ENCODE peak calls at places on chromosomes 16 and 17, in eight cellular contexts. C, L, E, N, F, J, P and A are unnamed samples.

GRCh38 chr17:5194346-5194745 is 2.7 kb upstream of the ZNF594 start:
- DNase-seq in L (no peak), P (no peak), C (no peak), J (no peak), F (no peak), N (no peak), E (no peak), A (no peak)

GRCh38 chr16:46629331-46629843 is 8.2 kb upstream of the SHCBP1 start:
- DNase-seq in J (no peak), P (peak; percentile 76), N (no peak), L (peak; percentile 80), F (no peak), C (no peak), E (no peak), A (no peak)

GRCh38 chr16:29705030-29705429 is 26.1 kb downstream of the QPRT start:
- DNase-seq in J (no peak), L (no peak), P (no peak), N (no peak), F (no peak), E (no peak), C (no peak), A (no peak)

GRCh38 chr17:35510031-35510430 is 27.4 kb downstream of the SLFN12L start:
- DNase-seq in E (no peak), L (no peak), N (no peak), F (no peak), C (no peak), J (no peak), P (no peak), A (no peak)

GRCh38 chr17:1796800-1797199 is 32.9 kb downstream of the SMYD4 start:
- DNase-seq in N (no peak), P (peak; percentile 29), F (no peak), J (no peak), C (peak; percentile 13), E (no peak), L (no peak), A (peak; percentile 63)

GRCh38 chr16:55155815-55156214 is 168.2 kb upstream of the IRX6 start:
- DNase-seq in N (no peak), C (no peak), E (no peak), L (no peak), F (no peak), P (no peak), J (no peak), A (no peak)

GRCh38 chr17:75163074-75163473 is 8.8 kb upstream of the JPT1 start:
- DNase-seq in J (no peak), P (no peak), F (no peak), N (no peak), E (no peak), L (no peak), C (no peak), A (no peak)

GRCh38 chr17:5592382-5592781 is 8.1 kb upstream of the NLRP1 start:
- DNase-seq in J (no peak), N (no peak), L (peak; percentile 68), F (no peak), P (peak; percentile 63), C (no peak), E (no peak), A (no peak)

GRCh38 chr16:35798885-35799426 is 2339.5 kb downstream of the TP53TG3F start:
- DNase-seq in J (peak; percentile 33), E (no peak), F (peak; percentile 69), C (no peak), L (no peak), P (no peak), N (no peak), A (no peak)

GRCh38 chr17:2745317-2746037 is 4.0 kb downstream of the CCDC92B start:
- DNase-seq in P (no peak), L (no peak), E (no peak), C (no peak), N (no peak), J (no peak), F (peak; percentile 29), A (no peak)

GRCh38 chr17:34255841-34256240 is 756 bp downstream of the CCL2 start:
- DNase-seq in F (no peak), P (no peak), E (no peak), N (no peak), L (no peak), C (no peak), J (no peak), A (no peak)

GRCh38 chr16:82368041-82368440 is 198.0 kb upstream of the MPHOSPH6 start:
- DNase-seq in L (peak; percentile 38), J (no peak), F (peak; percentile 50), E (no peak), P (peak; percentile 9), N (peak; percentile 59), C (no peak), A (no peak)

GRCh38 chr16:56029026-56029425 is 153.9 kb upstream of the CES5A start:
- DNase-seq in N (no peak), L (no peak), J (no peak), P (no peak), E (no peak), C (no peak), F (no peak), A (no peak)

GRCh38 chr16:80932725-80933124 is 74.0 kb downstream of the CMC2 start:
- DNase-seq in N (peak; percentile 51), E (peak; percentile 44), L (peak; percentile 99), P (peak; percentile 64), F (peak; percentile 48), C (peak; percentile 51), J (peak; percentile 84), A (peak; percentile 33)

GRCh38 chr17:32878211-32878610 is 1.3 kb upstream of the MYO1D start:
- DNase-seq in J (no peak), L (peak; percentile 85), F (no peak), N (no peak), P (peak; percentile 39), C (peak; percentile 25), E (peak; percentile 53), A (peak; percentile 66)

GRCh38 chr16:66549284-66550131 is at the start of gene TK2:
- DNase-seq in L (peak; percentile 73), P (peak; percentile 79), N (peak; percentile 71), C (peak; percentile 74), E (no peak), J (peak; percentile 89), F (peak; percentile 72), A (peak; percentile 24)

GRCh38 chr16:57412584-57412983 is 8.0 kb downstream of the CCL17 start:
- DNase-seq in F (no peak), N (no peak), J (peak; percentile 54), C (no peak), P (no peak), E (no peak), L (no peak), A (no peak)

GRCh38 chr17:8004899-8005298 is 2.5 kb downstream of the GUCY2D start:
- DNase-seq in J (peak; percentile 23), F (no peak), N (no peak), P (peak; percentile 59), E (no peak), C (no peak), L (peak; percentile 69), A (no peak)

GRCh38 chr17:70324031-70324430 is 154.7 kb downstream of the KCNJ2 start:
- DNase-seq in N (no peak), E (no peak), C (no peak), J (no peak), P (no peak), F (no peak), L (no peak), A (no peak)
- H3K4me3 ChIP-seq in N (no peak overlapping the region), E (no peak overlapping the region), C (no peak overlapping the region), J (no peak overlapping the region), P (no peak overlapping the region), F (no peak overlapping the region), L (no peak overlapping the region), A (no peak overlapping the region)

DNA sequence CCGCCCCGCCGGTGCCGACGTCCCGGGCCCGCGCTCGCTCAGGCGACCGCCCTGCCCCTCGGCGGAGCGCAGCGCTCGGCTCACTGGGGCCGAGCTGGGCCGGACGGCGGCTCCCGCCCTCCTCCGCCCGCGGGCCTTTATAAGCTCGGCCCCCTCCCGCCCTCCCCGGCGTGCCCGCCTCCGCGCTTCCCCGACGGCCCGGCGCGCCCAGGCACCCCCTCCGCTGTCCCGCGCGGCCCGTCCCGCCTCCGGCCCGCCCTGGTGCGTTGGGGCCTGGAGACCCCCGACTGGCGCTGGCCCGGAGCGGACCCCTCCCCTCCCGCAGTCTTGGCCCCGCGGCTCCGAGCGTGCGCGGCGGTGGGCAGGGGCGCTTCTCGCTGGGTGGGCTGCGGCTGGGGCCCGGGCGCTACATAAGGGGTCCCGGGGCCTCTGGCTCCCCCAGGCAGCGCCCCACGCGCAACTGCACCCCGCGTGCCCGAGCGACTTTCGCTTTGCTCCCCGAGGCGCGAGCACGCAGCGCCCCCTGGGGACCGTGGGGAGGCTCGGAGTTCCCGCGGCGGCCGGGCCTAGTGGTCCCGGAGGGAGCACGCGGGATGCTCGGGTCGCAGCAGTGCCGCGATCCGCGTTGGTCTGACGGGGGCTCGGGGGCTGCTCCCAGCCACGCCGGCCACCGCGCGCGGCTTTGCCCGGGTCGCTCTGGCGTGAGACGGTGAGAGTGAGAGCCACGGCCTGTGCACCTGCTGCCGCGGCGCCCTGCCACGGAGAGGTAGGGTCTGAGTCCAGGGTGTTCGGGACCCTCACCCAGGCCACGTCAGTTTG is at the start of gene PIEZO1:
- DNase-seq in E (no peak), F (peak; percentile 70), C (peak; percentile 81), L (peak; percentile 58), N (peak; percentile 81), P (peak; percentile 64), J (peak; percentile 92), A (no peak)
- H3K4me3 ChIP-seq in E (peak within 1 kb of the TSS; percentile 97), F (peak within 1 kb of the TSS; percentile 81), C (peak within 1 kb of the TSS; percentile 74), L (peak within 1 kb of the TSS; percentile 71), N (peak within 1 kb of the TSS; percentile 63), P (peak within 1 kb of the TSS; percentile 83), J (peak within 1 kb of the TSS; percentile 34), A (peak within 1 kb of the TSS; percentile 73)

DNA sequence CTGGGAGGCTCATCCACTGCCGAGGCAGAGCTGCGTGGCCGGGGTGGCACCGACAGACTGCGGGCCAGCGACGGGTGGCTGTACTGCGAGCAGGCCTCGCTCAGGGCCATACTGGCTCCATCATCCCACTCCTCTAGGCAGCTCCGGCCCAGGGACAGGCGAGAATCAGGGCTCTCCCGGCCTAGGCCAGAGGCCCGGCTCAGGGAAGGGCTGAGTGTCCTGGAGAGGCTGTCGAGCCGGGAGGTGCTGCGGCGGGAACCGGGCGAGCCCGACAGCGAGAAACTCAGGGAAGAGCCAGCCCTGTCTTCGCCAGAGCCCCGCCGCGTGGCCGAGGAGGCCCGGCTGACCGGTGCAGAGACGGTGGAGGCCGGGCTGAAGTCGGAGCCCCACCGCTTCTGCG is 37.4 kb downstream of the PIPOX start:
- DNase-seq in J (no peak), L (no peak), E (no peak), N (no peak), C (no peak), P (no peak), F (no peak), A (no peak)
- H3K4me3 ChIP-seq in J (no peak overlapping the region), L (no peak overlapping the region), E (no peak overlapping the region), N (no peak overlapping the region), C (no peak overlapping the region), P (no peak overlapping the region), F (no peak overlapping the region), A (no peak overlapping the region)

DNA sequence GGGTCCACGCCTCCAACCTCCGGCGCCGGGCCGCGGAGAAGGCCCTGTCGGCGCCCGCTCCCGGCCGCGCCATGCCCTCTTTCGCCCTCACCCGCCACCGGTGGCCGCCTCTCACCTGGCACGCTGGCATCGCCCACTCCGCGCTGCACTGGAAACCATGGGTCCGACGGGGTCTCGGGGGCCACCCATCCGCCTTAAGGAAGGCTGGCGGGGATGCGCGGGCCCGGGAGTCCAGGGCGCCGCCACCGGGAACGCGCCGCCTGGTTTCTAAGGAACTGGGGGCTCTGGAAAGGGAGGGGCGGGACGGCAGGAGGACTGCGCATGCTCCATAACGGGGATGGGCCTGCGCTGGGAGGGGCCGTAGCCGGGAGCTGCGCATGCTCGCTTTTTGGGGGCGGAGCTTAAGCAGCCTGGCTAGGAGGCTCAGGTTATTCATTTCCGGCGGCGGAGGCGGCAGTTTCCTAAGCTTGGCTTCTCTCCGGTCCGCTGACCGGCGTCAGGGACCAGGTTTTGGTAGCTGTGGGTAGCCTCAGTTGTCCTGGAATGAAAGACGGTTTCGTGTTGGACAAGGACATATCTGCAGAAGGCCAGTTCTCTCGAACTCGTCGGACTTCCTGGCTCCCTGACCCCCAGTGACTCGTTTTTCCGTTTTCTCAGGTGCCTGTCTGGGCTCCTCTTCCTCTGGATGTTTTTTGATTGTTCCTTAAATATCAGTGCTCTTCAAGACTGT is at the start of gene GFOD2:
- DNase-seq in E (peak; percentile 81), C (peak; percentile 97), J (peak; percentile 98), L (peak; percentile 96), P (peak; percentile 93), F (peak; percentile 97), N (peak; percentile 98), A (peak; percentile 95)
- H3K4me3 ChIP-seq in E (peak within 1 kb of the TSS; percentile 92), C (peak within 1 kb of the TSS; percentile 96), J (peak within 1 kb of the TSS; percentile 97), L (peak within 1 kb of the TSS; percentile 92), P (peak within 1 kb of the TSS; percentile 86), F (peak within 1 kb of the TSS; percentile 100), N (peak within 1 kb of the TSS; percentile 68), A (peak within 1 kb of the TSS; percentile 95)